ENCODE peak calls at places on chromosomes 5 and 9, in nine cellular contexts. One of them, this sample, is unnamed. For H3K27me3, the result is how much of the 10 kb centered on the place peaks cover.

GRCh38 chr9:91500509-91501011 is 76.9 kb upstream of the NFIL3 start:
- DNase-seq in pancreas: no peak
- DNase-seq in ovary: peak
- DNase-seq in GM23338: no peak
- DNase-seq in PC-9: peak
- DNase-seq in gastrocnemius medialis: no peak
- DNase-seq in AG04450: peak
- DNase-seq in heart right ventricle: no peak
- DNase-seq in transverse colon: no peak
- DNase-seq in this sample: peak

GRCh38 chr9:12930906-12931305 is 156.1 kb downstream of the LURAP1L start:
- DNase-seq in pancreas: no peak
- DNase-seq in ovary: no peak
- DNase-seq in GM23338: no peak
- DNase-seq in PC-9: no peak
- DNase-seq in gastrocnemius medialis: no peak
- DNase-seq in AG04450: no peak
- DNase-seq in heart right ventricle: no peak
- DNase-seq in transverse colon: no peak
- DNase-seq in this sample: no peak

GRCh38 chr5:57488308-57488955 is 5.8 kb upstream of the ACTBL2 start:
- DNase-seq in pancreas: no peak
- DNase-seq in ovary: no peak
- DNase-seq in GM23338: no peak
- DNase-seq in PC-9: no peak
- DNase-seq in gastrocnemius medialis: no peak
- DNase-seq in AG04450: no peak
- DNase-seq in heart right ventricle: peak
- DNase-seq in transverse colon: no peak
- DNase-seq in this sample: peak

GRCh38 chr5:87231037-87231808 is 36.5 kb upstream of the RASA1 start:
- DNase-seq in pancreas: no peak
- DNase-seq in ovary: no peak
- DNase-seq in GM23338: no peak
- DNase-seq in PC-9: no peak
- DNase-seq in gastrocnemius medialis: no peak
- DNase-seq in AG04450: no peak
- DNase-seq in heart right ventricle: no peak
- DNase-seq in transverse colon: no peak
- DNase-seq in this sample: no peak

GRCh38 chr9:105515811-105516413 is 42.0 kb upstream of the FKTN start:
- DNase-seq in pancreas: no peak
- DNase-seq in ovary: no peak
- DNase-seq in GM23338: peak
- DNase-seq in PC-9: no peak
- DNase-seq in gastrocnemius medialis: no peak
- DNase-seq in AG04450: no peak
- DNase-seq in heart right ventricle: no peak
- DNase-seq in transverse colon: no peak
- DNase-seq in this sample: no peak

GRCh38 chr5:15483348-15484090 is 16.5 kb upstream of the FBXL7 start:
- DNase-seq in pancreas: no peak
- DNase-seq in ovary: no peak
- DNase-seq in GM23338: no peak
- DNase-seq in PC-9: no peak
- DNase-seq in gastrocnemius medialis: no peak
- DNase-seq in AG04450: no peak
- DNase-seq in heart right ventricle: no peak
- DNase-seq in transverse colon: no peak
- DNase-seq in this sample: no peak

GRCh38 chr5:45376463-45376862 is 319.7 kb downstream of the HCN1 start:
- DNase-seq in pancreas: no peak
- DNase-seq in ovary: no peak
- DNase-seq in GM23338: no peak
- DNase-seq in PC-9: no peak
- DNase-seq in gastrocnemius medialis: no peak
- DNase-seq in AG04450: no peak
- DNase-seq in heart right ventricle: no peak
- DNase-seq in transverse colon: no peak
- DNase-seq in this sample: no peak

GRCh38 chr9:127278372-127278771 is 13.8 kb downstream of the GARNL3 start:
- DNase-seq in pancreas: no peak
- DNase-seq in ovary: no peak
- DNase-seq in GM23338: no peak
- DNase-seq in PC-9: peak
- DNase-seq in gastrocnemius medialis: no peak
- DNase-seq in AG04450: no peak
- DNase-seq in heart right ventricle: no peak
- DNase-seq in transverse colon: no peak
- DNase-seq in this sample: peak

GRCh38 chr5:67095346-67095871 is 101.2 kb downstream of the CD180 start:
- DNase-seq in pancreas: peak
- DNase-seq in ovary: peak
- DNase-seq in GM23338: peak
- DNase-seq in PC-9: no peak
- DNase-seq in gastrocnemius medialis: peak
- DNase-seq in AG04450: no peak
- DNase-seq in heart right ventricle: peak
- DNase-seq in transverse colon: peak
- DNase-seq in this sample: no peak

GRCh38 chr5:138944527-138945322 is 69.6 kb upstream of the LRRTM2 start:
- DNase-seq in pancreas: peak
- DNase-seq in ovary: no peak
- DNase-seq in GM23338: no peak
- DNase-seq in PC-9: no peak
- DNase-seq in gastrocnemius medialis: no peak
- DNase-seq in AG04450: no peak
- DNase-seq in heart right ventricle: no peak
- DNase-seq in transverse colon: no peak
- DNase-seq in this sample: peak

GRCh38 chr5:14870347-14871083 is 1.1 kb downstream of the ANKH start:
- DNase-seq in pancreas: peak
- DNase-seq in ovary: peak
- DNase-seq in GM23338: peak
- DNase-seq in PC-9: no peak
- DNase-seq in gastrocnemius medialis: peak
- DNase-seq in AG04450: no peak
- DNase-seq in heart right ventricle: peak
- DNase-seq in transverse colon: peak
- DNase-seq in this sample: no peak

GRCh38 chr9:106878943-106879916 is 16.3 kb downstream of the ZNF462 start:
- DNase-seq in pancreas: peak
- DNase-seq in ovary: peak
- DNase-seq in GM23338: peak
- DNase-seq in PC-9: no peak
- DNase-seq in gastrocnemius medialis: peak
- DNase-seq in AG04450: peak
- DNase-seq in heart right ventricle: peak
- DNase-seq in transverse colon: peak
- DNase-seq in this sample: peak

GRCh38 chr5:138903113-138903789 is 28.1 kb upstream of the LRRTM2 start:
- DNase-seq in pancreas: no peak
- DNase-seq in ovary: no peak
- DNase-seq in GM23338: no peak
- DNase-seq in PC-9: no peak
- DNase-seq in gastrocnemius medialis: no peak
- DNase-seq in AG04450: peak
- DNase-seq in heart right ventricle: peak
- DNase-seq in transverse colon: no peak
- DNase-seq in this sample: no peak

GRCh38 chr9:591292-591691 is 250.2 kb upstream of the DMRT1 start:
- DNase-seq in pancreas: peak
- DNase-seq in ovary: no peak
- DNase-seq in GM23338: peak
- DNase-seq in PC-9: peak
- DNase-seq in gastrocnemius medialis: peak
- DNase-seq in AG04450: no peak
- DNase-seq in heart right ventricle: peak
- DNase-seq in transverse colon: peak
- DNase-seq in this sample: no peak

GRCh38 chr5:134840811-134841210 is 5.0 kb upstream of the C5orf24 start:
- DNase-seq in pancreas: no peak
- DNase-seq in ovary: no peak
- DNase-seq in GM23338: no peak
- DNase-seq in PC-9: no peak
- DNase-seq in gastrocnemius medialis: no peak
- DNase-seq in AG04450: no peak
- DNase-seq in heart right ventricle: no peak
- DNase-seq in transverse colon: no peak
- DNase-seq in this sample: no peak

GRCh38 chr5:160333726-160334125 is 21.4 kb upstream of the CCNJL start:
- DNase-seq in pancreas: no peak
- DNase-seq in ovary: no peak
- DNase-seq in GM23338: no peak
- DNase-seq in PC-9: peak
- DNase-seq in gastrocnemius medialis: no peak
- DNase-seq in AG04450: no peak
- DNase-seq in heart right ventricle: no peak
- DNase-seq in transverse colon: no peak
- DNase-seq in this sample: no peak

GRCh38 chr5:112417931-112418358 is 1.1 kb downstream of the EPB41L4A start:
- DNase-seq in pancreas: peak
- DNase-seq in ovary: peak
- DNase-seq in GM23338: peak
- DNase-seq in PC-9: peak
- DNase-seq in gastrocnemius medialis: no peak
- DNase-seq in AG04450: no peak
- DNase-seq in heart right ventricle: peak
- DNase-seq in transverse colon: peak
- DNase-seq in this sample: no peak

GRCh38 chr5:84791730-84792129 is 407.1 kb upstream of the EDIL3 start:
- DNase-seq in pancreas: no peak
- DNase-seq in ovary: no peak
- DNase-seq in GM23338: no peak
- DNase-seq in PC-9: no peak
- DNase-seq in gastrocnemius medialis: no peak
- DNase-seq in AG04450: no peak
- DNase-seq in heart right ventricle: no peak
- DNase-seq in transverse colon: no peak
- DNase-seq in this sample: no peak

GRCh38 chr5:20956134-20956533 is 968.1 kb upstream of the CDH18 start:
- DNase-seq in pancreas: no peak
- DNase-seq in ovary: no peak
- DNase-seq in GM23338: no peak
- DNase-seq in PC-9: no peak
- DNase-seq in gastrocnemius medialis: no peak
- DNase-seq in AG04450: no peak
- DNase-seq in heart right ventricle: no peak
- DNase-seq in transverse colon: no peak
- DNase-seq in this sample: no peak

GRCh38 chr9:95009459-95009858 is 283.0 kb downstream of the AOPEP start:
- DNase-seq in pancreas: no peak
- DNase-seq in ovary: no peak
- DNase-seq in GM23338: no peak
- DNase-seq in PC-9: no peak
- DNase-seq in gastrocnemius medialis: peak
- DNase-seq in AG04450: no peak
- DNase-seq in heart right ventricle: no peak
- DNase-seq in transverse colon: no peak
- DNase-seq in this sample: no peak

GRCh38 chr9:134299883-134300282 is 26.4 kb upstream of the RXRA start:
- DNase-seq in pancreas: no peak
- DNase-seq in ovary: no peak
- DNase-seq in GM23338: no peak
- DNase-seq in PC-9: no peak
- DNase-seq in gastrocnemius medialis: no peak
- DNase-seq in AG04450: no peak
- DNase-seq in heart right ventricle: no peak
- DNase-seq in transverse colon: no peak
- DNase-seq in this sample: no peak

GRCh38 chr5:32709789-32710334 is 1.3 kb upstream of the NPR3 start:
- DNase-seq in pancreas: peak
- DNase-seq in ovary: peak
- DNase-seq in GM23338: peak
- DNase-seq in PC-9: peak
- DNase-seq in gastrocnemius medialis: no peak
- DNase-seq in AG04450: no peak
- DNase-seq in heart right ventricle: peak
- DNase-seq in transverse colon: peak
- DNase-seq in this sample: peak
- TF ChIP-seq CTCF in pancreas: peak
- TF ChIP-seq CTCF in ovary: peak
- TF ChIP-seq CTCF in GM23338: peak
- TF ChIP-seq CTCF in PC-9: peak
- TF ChIP-seq CTCF in gastrocnemius medialis: peak
- TF ChIP-seq CTCF in AG04450: peak
- TF ChIP-seq CTCF in heart right ventricle: peak
- TF ChIP-seq CTCF in transverse colon: peak
- TF ChIP-seq CTCF in this sample: peak

GRCh38 chr5:136193396-136193935 is 504 bp upstream of the SMIM32 start:
- DNase-seq in pancreas: no peak
- DNase-seq in ovary: no peak
- DNase-seq in GM23338: no peak
- DNase-seq in PC-9: no peak
- DNase-seq in gastrocnemius medialis: no peak
- DNase-seq in AG04450: no peak
- DNase-seq in heart right ventricle: no peak
- DNase-seq in transverse colon: no peak
- DNase-seq in this sample: no peak
- H3K27me3 ChIP-seq in pancreas: under half
- H3K27me3 ChIP-seq in ovary: under half
- H3K27me3 ChIP-seq in GM23338: half or more
- H3K27me3 ChIP-seq in PC-9: under half
- H3K27me3 ChIP-seq in gastrocnemius medialis: under half
- H3K27me3 ChIP-seq in AG04450: half or more
- H3K27me3 ChIP-seq in heart right ventricle: under half
- H3K27me3 ChIP-seq in transverse colon: under half
- H3K27me3 ChIP-seq in this sample: under half

GRCh38 chr9:97986466-97986865 is 3.3 kb downstream of the ANP32B start:
- DNase-seq in pancreas: no peak
- DNase-seq in ovary: no peak
- DNase-seq in GM23338: no peak
- DNase-seq in PC-9: no peak
- DNase-seq in gastrocnemius medialis: peak
- DNase-seq in AG04450: no peak
- DNase-seq in heart right ventricle: no peak
- DNase-seq in transverse colon: no peak
- DNase-seq in this sample: no peak
- H3K4me3 ChIP-seq in pancreas: no peak
- H3K4me3 ChIP-seq in ovary: no peak
- H3K4me3 ChIP-seq in GM23338: no peak
- H3K4me3 ChIP-seq in PC-9: peak
- H3K4me3 ChIP-seq in gastrocnemius medialis: no peak
- H3K4me3 ChIP-seq in AG04450: no peak
- H3K4me3 ChIP-seq in heart right ventricle: no peak
- H3K4me3 ChIP-seq in transverse colon: no peak
- H3K4me3 ChIP-seq in this sample: no peak

GRCh38 chr9:117019242-117019641 is 332.1 kb downstream of the TRIM32 start:
- DNase-seq in pancreas: no peak
- DNase-seq in ovary: no peak
- DNase-seq in GM23338: no peak
- DNase-seq in PC-9: no peak
- DNase-seq in gastrocnemius medialis: no peak
- DNase-seq in AG04450: no peak
- DNase-seq in heart right ventricle: no peak
- DNase-seq in transverse colon: no peak
- DNase-seq in this sample: no peak

DNA sequence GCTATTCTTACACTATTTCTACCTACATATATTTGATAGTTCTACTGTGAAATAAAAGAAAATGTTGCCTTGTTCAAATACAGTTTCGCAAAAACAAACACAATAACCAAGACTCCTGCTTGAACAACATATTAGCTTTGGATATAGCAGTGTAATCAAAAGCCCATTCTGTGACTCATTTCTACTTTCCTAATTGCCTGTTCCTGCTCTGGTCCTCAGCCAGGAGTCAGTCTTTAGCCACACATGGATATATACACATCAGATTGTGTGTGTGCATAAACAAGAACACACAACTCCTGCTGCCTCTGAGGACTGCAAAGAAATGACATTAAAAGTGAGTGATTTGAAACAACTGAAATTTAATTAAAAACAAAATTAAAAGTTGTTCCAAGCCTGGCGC is 334.8 kb downstream of the TRIM32 start:
- DNase-seq in pancreas: no peak
- DNase-seq in ovary: no peak
- DNase-seq in GM23338: no peak
- DNase-seq in PC-9: no peak
- DNase-seq in gastrocnemius medialis: no peak
- DNase-seq in AG04450: no peak
- DNase-seq in heart right ventricle: no peak
- DNase-seq in transverse colon: no peak
- DNase-seq in this sample: no peak
- TF ChIP-seq CTCF in pancreas: no peak
- TF ChIP-seq CTCF in ovary: no peak
- TF ChIP-seq CTCF in GM23338: peak
- TF ChIP-seq CTCF in PC-9: no peak
- TF ChIP-seq CTCF in gastrocnemius medialis: no peak
- TF ChIP-seq CTCF in AG04450: no peak
- TF ChIP-seq CTCF in heart right ventricle: no peak
- TF ChIP-seq CTCF in transverse colon: no peak
- TF ChIP-seq CTCF in this sample: no peak

This sample was measured in kidney epithelial cell.